ENCODE peak calls at places on chromosomes 7 and 10, in five cellular contexts. V, X, J, S and R are unnamed samples.

GRCh38 chr10:12196531-12197211 is 683 bp downstream of the CDC123 start:
- DNase-seq in J (no peak), S (no peak), V (no peak), X (no peak), R (no peak)

GRCh38 chr7:65251851-65252620 is 121.6 kb upstream of the ZNF92 start:
- DNase-seq in X (peak; percentile 80), S (peak; percentile 63), V (peak; percentile 60), J (peak; percentile 82), R (peak; percentile 36)

GRCh38 chr7:143214789-143215679 is 6.8 kb upstream of the TAS2R40 start:
- DNase-seq in X (peak; percentile 87), S (peak; percentile 82), V (peak; percentile 91), J (peak; percentile 14), R (peak; percentile 63)

GRCh38 chr10:11757820-11758463 is 15.8 kb downstream of the ECHDC3 start:
- DNase-seq in V (peak; percentile 72), J (peak; percentile 93), X (peak; percentile 74), S (peak; percentile 87), R (peak; percentile 68)

GRCh38 chr10:121947931-121948330 is 20.1 kb upstream of the ATE1 start:
- DNase-seq in X (no peak), V (no peak), S (no peak), J (no peak), R (no peak)

GRCh38 chr7:154672659-154673415 is 330.1 kb downstream of the PAXIP1 start:
- DNase-seq in V (no peak), X (no peak), S (no peak), J (no peak), R (no peak)

GRCh38 chr10:126975221-126975620 is 70.0 kb downstream of the DOCK1 start:
- DNase-seq in S (no peak), J (no peak), V (no peak), X (no peak), R (no peak)

GRCh38 chr10:49628599-49628998 is 14.8 kb downstream of the CHAT start:
- DNase-seq in S (no peak), X (no peak), V (no peak), J (no peak), R (no peak)

GRCh38 chr7:155814569-155815276 is 2.5 kb upstream of the SHH start:
- DNase-seq in V (peak; percentile 59), X (no peak), S (no peak), J (peak; percentile 31), R (no peak)

GRCh38 chr10:79246606-79247275 is 100.5 kb upstream of the PPIF start:
- DNase-seq in X (no peak), V (no peak), J (peak; percentile 94), S (no peak), R (no peak)

GRCh38 chr7:106814887-106815286 is 50.2 kb upstream of the PIK3CG start:
- DNase-seq in J (no peak), S (no peak), X (no peak), V (no peak), R (no peak)

GRCh38 chr7:19916011-19916410 is 142.6 kb upstream of the TMEM196 start:
- DNase-seq in S (no peak), J (no peak), V (no peak), X (no peak), R (no peak)

GRCh38 chr10:43265799-43266721 is 805 bp downstream of the RASGEF1A start:
- DNase-seq in V (peak; percentile 57), J (no peak), S (peak; percentile 96), X (no peak), R (no peak)

GRCh38 chr7:127817466-127817865 is 165.5 kb downstream of the SND1 start:
- DNase-seq in J (no peak), S (no peak), X (no peak), V (no peak), R (no peak)

GRCh38 chr7:144596953-144597352 is 193.5 kb upstream of the NOBOX start:
- DNase-seq in V (no peak), J (no peak), X (no peak), S (no peak), R (no peak)

GRCh38 chr7:36545291-36545690 is 155.6 kb downstream of the ANLN start:
- DNase-seq in J (no peak), X (no peak), S (no peak), V (no peak), R (no peak)

GRCh38 chr10:105743343-105744056 is 1102.4 kb downstream of the SORCS3 start:
- DNase-seq in J (no peak), S (no peak), X (no peak), V (no peak), R (no peak)

DNA sequence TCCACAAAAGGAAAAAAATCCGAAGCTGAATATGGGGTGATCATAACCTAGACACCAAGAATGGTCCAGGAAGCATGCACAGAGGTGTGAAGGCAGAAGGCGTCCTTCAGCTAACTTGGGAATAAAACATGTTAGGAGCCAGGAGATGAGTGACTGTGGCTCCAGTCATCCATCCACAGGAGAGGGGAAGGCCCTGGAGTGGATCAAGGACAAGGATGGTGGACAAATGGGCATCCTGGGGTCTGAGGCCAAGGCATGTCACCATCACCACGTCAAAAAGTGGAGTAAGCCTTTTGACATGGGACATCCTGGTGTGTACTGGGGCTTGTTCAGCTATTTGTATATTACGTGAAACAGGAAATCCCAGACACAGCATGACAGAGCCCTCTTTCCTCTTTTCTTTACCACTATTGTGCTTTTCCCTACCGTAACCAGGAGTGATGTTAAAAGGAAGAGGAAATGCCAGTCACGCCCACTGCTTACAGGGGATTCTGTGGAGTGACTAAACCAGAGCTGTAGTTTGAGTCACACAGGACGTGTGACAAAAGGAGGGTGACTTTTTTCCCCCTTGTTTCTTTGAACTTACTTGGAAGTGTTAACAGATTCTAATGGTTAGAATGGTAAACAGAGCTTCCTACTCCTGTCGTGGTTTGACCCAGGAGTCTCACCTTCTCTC is 15.4 kb downstream of the ACSL5 start:
- DNase-seq in V (peak; percentile 81), J (no peak), S (peak; percentile 15), X (no peak), R (peak; percentile 8)
- H3K27ac ChIP-seq in V (peak overlapping the region; percentile 68), J (peak overlapping the region; percentile 75), S (no peak overlapping the region), X (no peak overlapping the region), R (no peak overlapping the region)

DNA sequence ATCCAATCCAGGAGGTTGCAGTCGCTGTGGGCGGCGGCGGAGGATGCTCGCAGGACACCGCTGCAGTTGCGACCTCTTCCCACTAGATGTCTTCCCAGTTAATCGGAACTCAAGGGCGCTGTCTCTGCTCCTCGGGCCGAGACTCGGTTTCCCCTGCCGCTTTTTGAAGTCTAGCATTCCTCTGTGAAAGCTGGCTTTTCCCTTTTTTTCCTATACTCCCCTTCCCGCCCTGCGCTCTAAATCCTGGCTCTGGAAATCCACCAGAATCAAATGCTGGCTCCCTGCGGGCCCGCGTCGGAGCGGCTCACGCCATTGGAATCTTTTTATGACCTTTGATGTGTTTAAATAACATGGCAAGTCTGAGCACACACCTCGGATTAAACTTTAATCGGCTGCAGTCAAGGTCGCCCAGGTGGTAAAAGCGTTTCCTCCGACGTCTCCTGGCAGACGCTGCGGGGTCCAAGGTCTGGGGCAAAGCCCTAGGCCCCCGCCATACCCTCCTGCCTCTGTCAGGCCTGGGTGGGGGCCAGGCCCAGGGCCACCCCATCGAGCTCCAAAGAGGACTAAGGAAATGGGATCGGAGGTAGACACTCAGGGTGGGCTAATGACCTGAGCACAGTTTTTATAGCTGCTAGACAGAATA is 10.7 kb upstream of the HOXA13 start:
- DNase-seq in X (no peak), S (peak; percentile 79), V (peak; percentile 65), J (no peak), R (peak; percentile 30)
- H3K4me3 ChIP-seq in X (no peak overlapping the region), S (peak overlapping the region; percentile 33), V (peak overlapping the region; percentile 65), J (peak overlapping the region; percentile 27), R (no peak overlapping the region)

DNA sequence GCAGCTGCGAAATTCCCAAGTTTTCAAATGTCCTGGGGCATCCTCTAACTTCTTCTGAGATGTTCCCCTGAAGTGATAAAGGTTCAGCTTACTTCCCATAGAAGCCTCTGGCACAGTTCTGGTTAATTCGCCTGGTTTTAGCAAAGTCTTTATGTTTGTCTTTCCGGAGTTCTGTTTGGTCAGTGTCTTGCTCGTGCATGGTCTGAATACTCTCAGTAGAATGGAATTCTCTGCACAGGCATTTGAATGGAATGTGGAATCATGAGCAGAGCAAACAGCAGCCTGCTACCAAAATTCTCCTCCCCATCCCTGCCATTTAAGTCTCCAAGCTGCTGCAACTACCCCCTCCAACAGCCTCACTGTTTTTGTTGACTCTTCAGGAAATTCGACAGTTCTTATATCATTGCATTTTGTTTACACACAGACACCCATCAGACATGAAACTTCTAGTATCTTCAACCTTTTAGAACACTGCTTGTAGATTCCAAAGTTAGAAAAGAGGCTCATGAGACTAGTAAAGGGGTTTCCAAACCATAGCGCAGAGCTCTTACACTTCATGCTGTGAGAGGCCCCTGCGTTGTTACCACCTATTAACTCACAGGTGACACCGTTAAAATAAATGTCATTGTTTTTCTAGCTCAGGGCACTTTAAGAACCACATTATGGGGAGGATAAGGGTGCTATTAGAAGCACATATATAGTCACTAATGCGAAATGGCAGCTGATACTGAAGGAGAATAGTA is 129.7 kb downstream of the PLCE1 start:
- DNase-seq in X (peak; percentile 27), S (peak; percentile 70), J (no peak), V (peak; percentile 90), R (no peak)
- H3K27ac ChIP-seq in X (peak overlapping the region; percentile 8), S (peak overlapping the region; percentile 91), J (peak overlapping the region; percentile 38), V (peak overlapping the region; percentile 66), R (no peak overlapping the region)

GRCh38 chr10:35642793-35643114 is 658 bp upstream of the FZD8 start:
- DNase-seq in X (no peak), J (no peak), S (no peak), V (no peak), R (no peak)
- H3K4me3 ChIP-seq in X (peak overlapping the region; percentile 57), J (peak overlapping the region; percentile 73), S (peak overlapping the region; percentile 70), V (peak overlapping the region; percentile 80), R (no peak overlapping the region)

GRCh38 chr7:2687881-2688318 is at the start of gene AMZ1:
- DNase-seq in S (no peak), X (no peak), V (no peak), J (peak; percentile 60), R (no peak)
- H3K27ac ChIP-seq in S (peak within 1 kb of the TSS; percentile 58), X (no peak within 1 kb of the TSS), V (no peak within 1 kb of the TSS), J (no peak within 1 kb of the TSS), R (no peak within 1 kb of the TSS)

GRCh38 chr7:1124816-1125602 is 35.0 kb downstream of the ZFAND2A start:
- DNase-seq in V (no peak), X (no peak), J (peak; percentile 72), S (no peak), R (no peak)

GRCh38 chr7:1125603-1125969 is 34.4 kb downstream of the ZFAND2A start:
- DNase-seq in J (peak; percentile 36), S (no peak), X (no peak), V (no peak), R (no peak)

GRCh38 chr7:1122832-1123501 is 35.1 kb downstream of the GPER1 start:
- DNase-seq in X (no peak), J (peak; percentile 78), V (no peak), S (no peak), R (no peak)

GRCh38 chr7:1123721-1124120 is 35.8 kb downstream of the GPER1 start:
- DNase-seq in X (peak; percentile 54), J (peak; percentile 96), S (peak; percentile 12), V (no peak), R (no peak)

DNA sequence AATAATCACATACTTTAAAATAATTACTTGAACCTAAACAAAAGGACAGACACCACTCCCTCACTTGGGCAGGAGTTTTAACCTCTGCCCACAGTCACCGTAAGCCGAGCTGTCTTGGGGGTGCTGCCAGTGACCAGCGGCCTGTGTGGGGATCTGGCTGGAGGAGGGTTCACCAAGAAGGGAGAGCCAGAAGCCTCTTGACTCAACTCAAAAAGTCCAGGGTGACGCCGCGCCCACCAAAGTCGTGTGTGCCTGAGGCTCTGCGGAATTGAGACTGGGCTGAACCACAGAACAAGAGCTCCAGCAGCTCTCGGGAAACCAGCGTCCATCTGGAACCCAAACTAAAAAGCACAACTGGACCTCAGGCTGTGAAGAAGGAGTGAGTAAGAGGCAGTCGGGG is 35.8 kb downstream of the ZFAND2A start:
- DNase-seq in V (no peak), S (no peak), X (no peak), J (peak; percentile 74), R (no peak)
- H3K4me3 ChIP-seq in V (no peak overlapping the region), S (no peak overlapping the region), X (no peak overlapping the region), J (peak overlapping the region; percentile 6), R (no peak overlapping the region)

GRCh38 chr10:14560794-14561765 is 213.6 kb downstream of the FAM107B start:
- DNase-seq in V (no peak), J (no peak), X (no peak), S (no peak), R (no peak)
- H3K27ac ChIP-seq in V (peak overlapping the region; percentile 72), J (no peak overlapping the region), X (no peak overlapping the region), S (peak overlapping the region; percentile 9), R (peak overlapping the region; percentile 55)